ENCODE peak calls at places on chromosomes 2 and 18, in six cellular contexts. O is coronary artery; R is choroid plexus epithelial cell; E is stimulated activated CD8-positive, alpha-beta memory T cell treated with anti-CD3 and anti-CD28 coated beads, Interleukin-2, amount 100 ng/mL, for 1 hour; I is SHP77 treated with DMSO at 0.1 percent for 48 hours; C is cardiac muscle cell. K is an unnamed sample.

GRCh38 chr2:201007584-201007998 is 44.1 kb upstream of the ORC2 start:
- DNase-seq in E (no peak), I (no peak), C (no peak), R (no peak), O (no peak), K (no peak)

GRCh38 chr18:21203096-21203495 is 38.9 kb upstream of the GREB1L start:
- DNase-seq in O (no peak), I (no peak), R (no peak), E (no peak), C (no peak), K (no peak)

GRCh38 chr2:42859801-42860200 is 67.4 kb upstream of the HAAO start:
- DNase-seq in I (no peak), O (no peak), E (no peak), C (no peak), R (peak; percentile 22), K (no peak)

GRCh38 chr2:36702781-36703180 is 6.3 kb downstream of the VIT start:
- DNase-seq in O (no peak), E (no peak), C (no peak), R (no peak), I (no peak), K (no peak)

GRCh38 chr2:8279506-8279905 is 402.4 kb upstream of the ID2 start:
- DNase-seq in E (no peak), C (no peak), R (no peak), I (no peak), O (no peak), K (no peak)

GRCh38 chr18:72674710-72675109 is 130.6 kb upstream of the CBLN2 start:
- DNase-seq in C (no peak), R (no peak), I (no peak), E (no peak), O (no peak), K (no peak)

GRCh38 chr18:31720867-31721266 is 36.5 kb upstream of the B4GALT6 start:
- DNase-seq in O (no peak), R (peak; percentile 7), I (no peak), C (no peak), E (no peak), K (no peak)

GRCh38 chr2:232871835-232872736 is 2.0 kb downstream of the SNORC start:
- DNase-seq in R (no peak), O (peak; percentile 50), E (no peak), I (no peak), C (no peak), K (peak; percentile 63)

K was measured in testis.